ENCODE peak calls at places on chromosomes 13 and 19, in eight cellular contexts. One of them, this sample, is unnamed.
A peak's percentile ranks its signal among the peaks of the same experiment; 100 is the strongest.

GRCh38 chr19:47107201-47107952 is 6.2 kb downstream of the ZC3H4 start:
- DNase-seq in NCI-H1092: no peak
- DNase-seq in ELF-1: no peak
- DNase-seq in thoracic aorta: no peak
- DNase-seq in activated CD4-positive, alpha-beta T cell treated with anti-CD3 and anti-CD28 coated beads for 24 hours: no peak
- DNase-seq in stimulated activated CD8-positive, alpha-beta memory T cell treated with anti-CD3 and anti-CD28 coated beads, Interleukin-7, amount 100 ng/mL, for 1 hour: no peak
- DNase-seq in HS-27A: no peak
- DNase-seq in cardiac fibroblast: peak; percentile 40
- DNase-seq in this sample: no peak

GRCh38 chr13:20125129-20125782 is 35.6 kb downstream of the GJA3 start:
- DNase-seq in NCI-H1092: no peak
- DNase-seq in ELF-1: no peak
- DNase-seq in thoracic aorta: no peak
- DNase-seq in activated CD4-positive, alpha-beta T cell treated with anti-CD3 and anti-CD28 coated beads for 24 hours: no peak
- DNase-seq in stimulated activated CD8-positive, alpha-beta memory T cell treated with anti-CD3 and anti-CD28 coated beads, Interleukin-7, amount 100 ng/mL, for 1 hour: no peak
- DNase-seq in HS-27A: no peak
- DNase-seq in cardiac fibroblast: peak; percentile 65
- DNase-seq in this sample: no peak

GRCh38 chr19:48548253-48548911 is 3.6 kb upstream of the SULT2B1 start:
- DNase-seq in NCI-H1092: no peak
- DNase-seq in ELF-1: no peak
- DNase-seq in thoracic aorta: no peak
- DNase-seq in activated CD4-positive, alpha-beta T cell treated with anti-CD3 and anti-CD28 coated beads for 24 hours: no peak
- DNase-seq in stimulated activated CD8-positive, alpha-beta memory T cell treated with anti-CD3 and anti-CD28 coated beads, Interleukin-7, amount 100 ng/mL, for 1 hour: no peak
- DNase-seq in HS-27A: no peak
- DNase-seq in cardiac fibroblast: no peak
- DNase-seq in this sample: no peak

GRCh38 chr13:70668293-70668692 is 560.0 kb upstream of the KLHL1 start:
- DNase-seq in NCI-H1092: no peak
- DNase-seq in ELF-1: peak; percentile 58
- DNase-seq in thoracic aorta: no peak
- DNase-seq in activated CD4-positive, alpha-beta T cell treated with anti-CD3 and anti-CD28 coated beads for 24 hours: no peak
- DNase-seq in stimulated activated CD8-positive, alpha-beta memory T cell treated with anti-CD3 and anti-CD28 coated beads, Interleukin-7, amount 100 ng/mL, for 1 hour: no peak
- DNase-seq in HS-27A: no peak
- DNase-seq in cardiac fibroblast: no peak
- DNase-seq in this sample: no peak

GRCh38 chr19:6958786-6959185 is 62.4 kb downstream of the MBD3L2B start:
- DNase-seq in NCI-H1092: no peak
- DNase-seq in ELF-1: no peak
- DNase-seq in thoracic aorta: no peak
- DNase-seq in activated CD4-positive, alpha-beta T cell treated with anti-CD3 and anti-CD28 coated beads for 24 hours: no peak
- DNase-seq in stimulated activated CD8-positive, alpha-beta memory T cell treated with anti-CD3 and anti-CD28 coated beads, Interleukin-7, amount 100 ng/mL, for 1 hour: no peak
- DNase-seq in HS-27A: no peak
- DNase-seq in cardiac fibroblast: no peak
- DNase-seq in this sample: no peak

GRCh38 chr19:42143341-42144234 is 11.3 kb upstream of the POU2F2 start:
- DNase-seq in NCI-H1092: no peak
- DNase-seq in ELF-1: peak; percentile 67
- DNase-seq in thoracic aorta: no peak
- DNase-seq in activated CD4-positive, alpha-beta T cell treated with anti-CD3 and anti-CD28 coated beads for 24 hours: no peak
- DNase-seq in stimulated activated CD8-positive, alpha-beta memory T cell treated with anti-CD3 and anti-CD28 coated beads, Interleukin-7, amount 100 ng/mL, for 1 hour: no peak
- DNase-seq in HS-27A: no peak
- DNase-seq in cardiac fibroblast: peak; percentile 46
- DNase-seq in this sample: no peak

GRCh38 chr13:62678039-62678438 is 1262.4 kb upstream of the PCDH20 start:
- DNase-seq in NCI-H1092: no peak
- DNase-seq in ELF-1: no peak
- DNase-seq in thoracic aorta: no peak
- DNase-seq in activated CD4-positive, alpha-beta T cell treated with anti-CD3 and anti-CD28 coated beads for 24 hours: no peak
- DNase-seq in stimulated activated CD8-positive, alpha-beta memory T cell treated with anti-CD3 and anti-CD28 coated beads, Interleukin-7, amount 100 ng/mL, for 1 hour: no peak
- DNase-seq in HS-27A: no peak
- DNase-seq in cardiac fibroblast: no peak
- DNase-seq in this sample: no peak

GRCh38 chr19:13100871-13101589 is 1.6 kb downstream of the LYL1 start:
- DNase-seq in NCI-H1092: no peak
- DNase-seq in ELF-1: no peak
- DNase-seq in thoracic aorta: no peak
- DNase-seq in activated CD4-positive, alpha-beta T cell treated with anti-CD3 and anti-CD28 coated beads for 24 hours: no peak
- DNase-seq in stimulated activated CD8-positive, alpha-beta memory T cell treated with anti-CD3 and anti-CD28 coated beads, Interleukin-7, amount 100 ng/mL, for 1 hour: no peak
- DNase-seq in HS-27A: no peak
- DNase-seq in cardiac fibroblast: no peak
- DNase-seq in this sample: no peak

GRCh38 chr13:97911311-97912138 is 42.0 kb upstream of the IPO5 start:
- DNase-seq in NCI-H1092: no peak
- DNase-seq in ELF-1: peak; percentile 67
- DNase-seq in thoracic aorta: no peak
- DNase-seq in activated CD4-positive, alpha-beta T cell treated with anti-CD3 and anti-CD28 coated beads for 24 hours: no peak
- DNase-seq in stimulated activated CD8-positive, alpha-beta memory T cell treated with anti-CD3 and anti-CD28 coated beads, Interleukin-7, amount 100 ng/mL, for 1 hour: no peak
- DNase-seq in HS-27A: no peak
- DNase-seq in cardiac fibroblast: peak; percentile 59
- DNase-seq in this sample: no peak

GRCh38 chr19:6423499-6424189 is 967 bp downstream of the KHSRP start:
- DNase-seq in NCI-H1092: no peak
- DNase-seq in ELF-1: peak; percentile 93
- DNase-seq in thoracic aorta: no peak
- DNase-seq in activated CD4-positive, alpha-beta T cell treated with anti-CD3 and anti-CD28 coated beads for 24 hours: no peak
- DNase-seq in stimulated activated CD8-positive, alpha-beta memory T cell treated with anti-CD3 and anti-CD28 coated beads, Interleukin-7, amount 100 ng/mL, for 1 hour: no peak
- DNase-seq in HS-27A: no peak
- DNase-seq in cardiac fibroblast: peak; percentile 60
- DNase-seq in this sample: no peak

GRCh38 chr19:32814046-32814445 is 55.5 kb downstream of the SLC7A9 start:
- DNase-seq in NCI-H1092: no peak
- DNase-seq in ELF-1: no peak
- DNase-seq in thoracic aorta: no peak
- DNase-seq in activated CD4-positive, alpha-beta T cell treated with anti-CD3 and anti-CD28 coated beads for 24 hours: no peak
- DNase-seq in stimulated activated CD8-positive, alpha-beta memory T cell treated with anti-CD3 and anti-CD28 coated beads, Interleukin-7, amount 100 ng/mL, for 1 hour: no peak
- DNase-seq in HS-27A: no peak
- DNase-seq in cardiac fibroblast: no peak
- DNase-seq in this sample: no peak

GRCh38 chr13:97028441-97029299 is 34.4 kb upstream of the OXGR1 start:
- DNase-seq in NCI-H1092: peak; percentile 28
- DNase-seq in ELF-1: peak; percentile 51
- DNase-seq in thoracic aorta: no peak
- DNase-seq in activated CD4-positive, alpha-beta T cell treated with anti-CD3 and anti-CD28 coated beads for 24 hours: peak; percentile 27
- DNase-seq in stimulated activated CD8-positive, alpha-beta memory T cell treated with anti-CD3 and anti-CD28 coated beads, Interleukin-7, amount 100 ng/mL, for 1 hour: peak; percentile 13
- DNase-seq in HS-27A: no peak
- DNase-seq in cardiac fibroblast: peak; percentile 76
- DNase-seq in this sample: peak; percentile 4

GRCh38 chr13:38766799-38767198 is 79.9 kb downstream of the FREM2 start:
- DNase-seq in NCI-H1092: no peak
- DNase-seq in ELF-1: no peak
- DNase-seq in thoracic aorta: no peak
- DNase-seq in activated CD4-positive, alpha-beta T cell treated with anti-CD3 and anti-CD28 coated beads for 24 hours: no peak
- DNase-seq in stimulated activated CD8-positive, alpha-beta memory T cell treated with anti-CD3 and anti-CD28 coated beads, Interleukin-7, amount 100 ng/mL, for 1 hour: no peak
- DNase-seq in HS-27A: no peak
- DNase-seq in cardiac fibroblast: no peak
- DNase-seq in this sample: no peak

GRCh38 chr13:42549555-42549941 is 24.4 kb upstream of the TNFSF11 start:
- DNase-seq in NCI-H1092: no peak
- DNase-seq in ELF-1: no peak
- DNase-seq in thoracic aorta: no peak
- DNase-seq in activated CD4-positive, alpha-beta T cell treated with anti-CD3 and anti-CD28 coated beads for 24 hours: no peak
- DNase-seq in stimulated activated CD8-positive, alpha-beta memory T cell treated with anti-CD3 and anti-CD28 coated beads, Interleukin-7, amount 100 ng/mL, for 1 hour: no peak
- DNase-seq in HS-27A: no peak
- DNase-seq in cardiac fibroblast: no peak
- DNase-seq in this sample: no peak

GRCh38 chr19:56333506-56333905 is 18.9 kb upstream of the ZSCAN5A start:
- DNase-seq in NCI-H1092: no peak
- DNase-seq in ELF-1: no peak
- DNase-seq in thoracic aorta: no peak
- DNase-seq in activated CD4-positive, alpha-beta T cell treated with anti-CD3 and anti-CD28 coated beads for 24 hours: peak; percentile 18
- DNase-seq in stimulated activated CD8-positive, alpha-beta memory T cell treated with anti-CD3 and anti-CD28 coated beads, Interleukin-7, amount 100 ng/mL, for 1 hour: no peak
- DNase-seq in HS-27A: no peak
- DNase-seq in cardiac fibroblast: peak; percentile 80
- DNase-seq in this sample: peak; percentile 15

GRCh38 chr13:27496851-27497250 is 46.5 kb upstream of the MTIF3 start:
- DNase-seq in NCI-H1092: no peak
- DNase-seq in ELF-1: no peak
- DNase-seq in thoracic aorta: no peak
- DNase-seq in activated CD4-positive, alpha-beta T cell treated with anti-CD3 and anti-CD28 coated beads for 24 hours: no peak
- DNase-seq in stimulated activated CD8-positive, alpha-beta memory T cell treated with anti-CD3 and anti-CD28 coated beads, Interleukin-7, amount 100 ng/mL, for 1 hour: no peak
- DNase-seq in HS-27A: no peak
- DNase-seq in cardiac fibroblast: no peak
- DNase-seq in this sample: no peak

GRCh38 chr19:38707512-38708114 is 36.7 kb downstream of the CAPN12 start:
- DNase-seq in NCI-H1092: no peak
- DNase-seq in ELF-1: no peak
- DNase-seq in thoracic aorta: no peak
- DNase-seq in activated CD4-positive, alpha-beta T cell treated with anti-CD3 and anti-CD28 coated beads for 24 hours: no peak
- DNase-seq in stimulated activated CD8-positive, alpha-beta memory T cell treated with anti-CD3 and anti-CD28 coated beads, Interleukin-7, amount 100 ng/mL, for 1 hour: no peak
- DNase-seq in HS-27A: no peak
- DNase-seq in cardiac fibroblast: peak; percentile 68
- DNase-seq in this sample: no peak

GRCh38 chr19:40907968-40908735 is 26.1 kb upstream of the CYP2A7 start:
- DNase-seq in NCI-H1092: no peak
- DNase-seq in ELF-1: no peak
- DNase-seq in thoracic aorta: no peak
- DNase-seq in activated CD4-positive, alpha-beta T cell treated with anti-CD3 and anti-CD28 coated beads for 24 hours: peak; percentile 12
- DNase-seq in stimulated activated CD8-positive, alpha-beta memory T cell treated with anti-CD3 and anti-CD28 coated beads, Interleukin-7, amount 100 ng/mL, for 1 hour: peak; percentile 47
- DNase-seq in HS-27A: no peak
- DNase-seq in cardiac fibroblast: no peak
- DNase-seq in this sample: no peak

GRCh38 chr19:29084266-29084665 is 128.7 kb downstream of the UQCRFS1 start:
- DNase-seq in NCI-H1092: no peak
- DNase-seq in ELF-1: peak; percentile 50
- DNase-seq in thoracic aorta: no peak
- DNase-seq in activated CD4-positive, alpha-beta T cell treated with anti-CD3 and anti-CD28 coated beads for 24 hours: no peak
- DNase-seq in stimulated activated CD8-positive, alpha-beta memory T cell treated with anti-CD3 and anti-CD28 coated beads, Interleukin-7, amount 100 ng/mL, for 1 hour: no peak
- DNase-seq in HS-27A: no peak
- DNase-seq in cardiac fibroblast: peak; percentile 10
- DNase-seq in this sample: no peak

GRCh38 chr19:18208098-18208951 is 4.5 kb upstream of the RAB3A start:
- DNase-seq in NCI-H1092: no peak
- DNase-seq in ELF-1: no peak
- DNase-seq in thoracic aorta: no peak
- DNase-seq in activated CD4-positive, alpha-beta T cell treated with anti-CD3 and anti-CD28 coated beads for 24 hours: peak; percentile 46
- DNase-seq in stimulated activated CD8-positive, alpha-beta memory T cell treated with anti-CD3 and anti-CD28 coated beads, Interleukin-7, amount 100 ng/mL, for 1 hour: peak; percentile 32
- DNase-seq in HS-27A: no peak
- DNase-seq in cardiac fibroblast: peak; percentile 89
- DNase-seq in this sample: no peak

GRCh38 chr19:48636859-48637448 is at the start of gene DBP:
- DNase-seq in NCI-H1092: peak; percentile 29
- DNase-seq in ELF-1: peak; percentile 77
- DNase-seq in thoracic aorta: no peak
- DNase-seq in activated CD4-positive, alpha-beta T cell treated with anti-CD3 and anti-CD28 coated beads for 24 hours: no peak
- DNase-seq in stimulated activated CD8-positive, alpha-beta memory T cell treated with anti-CD3 and anti-CD28 coated beads, Interleukin-7, amount 100 ng/mL, for 1 hour: no peak
- DNase-seq in HS-27A: no peak
- DNase-seq in cardiac fibroblast: no peak
- DNase-seq in this sample: no peak

GRCh38 chr13:112187527-112188297 is 120.8 kb downstream of the SOX1 start:
- DNase-seq in NCI-H1092: no peak
- DNase-seq in ELF-1: no peak
- DNase-seq in thoracic aorta: no peak
- DNase-seq in activated CD4-positive, alpha-beta T cell treated with anti-CD3 and anti-CD28 coated beads for 24 hours: no peak
- DNase-seq in stimulated activated CD8-positive, alpha-beta memory T cell treated with anti-CD3 and anti-CD28 coated beads, Interleukin-7, amount 100 ng/mL, for 1 hour: no peak
- DNase-seq in HS-27A: no peak
- DNase-seq in cardiac fibroblast: no peak
- DNase-seq in this sample: no peak

GRCh38 chr13:27131906-27132305 is 39.7 kb downstream of the USP12 start:
- DNase-seq in NCI-H1092: no peak
- DNase-seq in ELF-1: no peak
- DNase-seq in thoracic aorta: no peak
- DNase-seq in activated CD4-positive, alpha-beta T cell treated with anti-CD3 and anti-CD28 coated beads for 24 hours: no peak
- DNase-seq in stimulated activated CD8-positive, alpha-beta memory T cell treated with anti-CD3 and anti-CD28 coated beads, Interleukin-7, amount 100 ng/mL, for 1 hour: no peak
- DNase-seq in HS-27A: no peak
- DNase-seq in cardiac fibroblast: no peak
- DNase-seq in this sample: no peak

GRCh38 chr13:45773236-45773635 is 71.1 kb downstream of the CBY2 start:
- DNase-seq in NCI-H1092: no peak
- DNase-seq in ELF-1: no peak
- DNase-seq in thoracic aorta: no peak
- DNase-seq in activated CD4-positive, alpha-beta T cell treated with anti-CD3 and anti-CD28 coated beads for 24 hours: no peak
- DNase-seq in stimulated activated CD8-positive, alpha-beta memory T cell treated with anti-CD3 and anti-CD28 coated beads, Interleukin-7, amount 100 ng/mL, for 1 hour: no peak
- DNase-seq in HS-27A: no peak
- DNase-seq in cardiac fibroblast: peak; percentile 3
- DNase-seq in this sample: no peak

GRCh38 chr13:104491951-104492350 is 1425.7 kb upstream of the SLC10A2 start:
- DNase-seq in NCI-H1092: no peak
- DNase-seq in ELF-1: no peak
- DNase-seq in thoracic aorta: no peak
- DNase-seq in activated CD4-positive, alpha-beta T cell treated with anti-CD3 and anti-CD28 coated beads for 24 hours: no peak
- DNase-seq in stimulated activated CD8-positive, alpha-beta memory T cell treated with anti-CD3 and anti-CD28 coated beads, Interleukin-7, amount 100 ng/mL, for 1 hour: no peak
- DNase-seq in HS-27A: no peak
- DNase-seq in cardiac fibroblast: no peak
- DNase-seq in this sample: peak; percentile 7

GRCh38 chr13:52845766-52846566 is 2.5 kb downstream of the PCDH8 start:
- DNase-seq in NCI-H1092: peak; percentile 28
- DNase-seq in ELF-1: peak; percentile 92
- DNase-seq in thoracic aorta: no peak
- DNase-seq in activated CD4-positive, alpha-beta T cell treated with anti-CD3 and anti-CD28 coated beads for 24 hours: no peak
- DNase-seq in stimulated activated CD8-positive, alpha-beta memory T cell treated with anti-CD3 and anti-CD28 coated beads, Interleukin-7, amount 100 ng/mL, for 1 hour: no peak
- DNase-seq in HS-27A: no peak
- DNase-seq in cardiac fibroblast: no peak
- DNase-seq in this sample: no peak

GRCh38 chr13:111853766-111854165 is 213.2 kb upstream of the SOX1 start:
- DNase-seq in NCI-H1092: peak; percentile 98
- DNase-seq in ELF-1: no peak
- DNase-seq in thoracic aorta: no peak
- DNase-seq in activated CD4-positive, alpha-beta T cell treated with anti-CD3 and anti-CD28 coated beads for 24 hours: no peak
- DNase-seq in stimulated activated CD8-positive, alpha-beta memory T cell treated with anti-CD3 and anti-CD28 coated beads, Interleukin-7, amount 100 ng/mL, for 1 hour: no peak
- DNase-seq in HS-27A: no peak
- DNase-seq in cardiac fibroblast: no peak
- DNase-seq in this sample: no peak

GRCh38 chr13:93635687-93636086 is 409.1 kb downstream of the GPC6 start:
- DNase-seq in NCI-H1092: no peak
- DNase-seq in ELF-1: no peak
- DNase-seq in thoracic aorta: no peak
- DNase-seq in activated CD4-positive, alpha-beta T cell treated with anti-CD3 and anti-CD28 coated beads for 24 hours: no peak
- DNase-seq in stimulated activated CD8-positive, alpha-beta memory T cell treated with anti-CD3 and anti-CD28 coated beads, Interleukin-7, amount 100 ng/mL, for 1 hour: no peak
- DNase-seq in HS-27A: no peak
- DNase-seq in cardiac fibroblast: peak; percentile 12
- DNase-seq in this sample: no peak

GRCh38 chr13:46071590-46072249 is 19.2 kb upstream of the ZC3H13 start:
- DNase-seq in NCI-H1092: no peak
- DNase-seq in ELF-1: peak; percentile 28
- DNase-seq in thoracic aorta: no peak
- DNase-seq in activated CD4-positive, alpha-beta T cell treated with anti-CD3 and anti-CD28 coated beads for 24 hours: no peak
- DNase-seq in stimulated activated CD8-positive, alpha-beta memory T cell treated with anti-CD3 and anti-CD28 coated beads, Interleukin-7, amount 100 ng/mL, for 1 hour: no peak
- DNase-seq in HS-27A: no peak
- DNase-seq in cardiac fibroblast: no peak
- DNase-seq in this sample: peak; percentile 37